ENCODE peak calls at places on chromosomes 5 and 9, in ten cellular contexts. I is transverse colon, D is mammary epithelial cell, B is left ventricle myocardium inferior, N is tibial artery, X is breast epithelium, E is GM12865, A is neural progenitor cell, Q is heart right ventricle, Y is lung. P is an unnamed sample.

GRCh38 chr9:130118841-130119520 is 53.2 kb upstream of the NCS1 start:
- DNase-seq in I (no peak), D (no peak), B (no peak), N (no peak), X (no peak), E (no peak), A (peak), Q (no peak), Y (no peak), P (peak)

GRCh38 chr9:89083626-89084025 is 92.4 kb downstream of the S1PR3 start:
- DNase-seq in I (no peak), D (no peak), B (no peak), N (no peak), X (no peak), E (no peak), A (no peak), Q (no peak), Y (no peak), P (no peak)

GRCh38 chr5:104513194-104513602 is 950.6 kb upstream of the NUDT12 start:
- DNase-seq in I (no peak), D (peak), B (no peak), N (no peak), X (no peak), E (no peak), A (no peak), Q (no peak), Y (no peak), P (peak)

GRCh38 chr5:179536676-179537075 is 13.7 kb upstream of the RUFY1 start:
- DNase-seq in I (no peak), D (no peak), B (no peak), N (no peak), X (no peak), E (no peak), A (no peak), Q (no peak), Y (no peak), P (no peak)

GRCh38 chr9:91809581-91810285 is 140.3 kb downstream of the ROR2 start:
- DNase-seq in I (no peak), D (peak), B (no peak), N (peak), X (no peak), E (no peak), A (no peak), Q (no peak), Y (no peak), P (peak)

GRCh38 chr9:15915711-15916110 is 362.9 kb downstream of the CCDC171 start:
- DNase-seq in I (no peak), D (no peak), B (no peak), N (no peak), X (no peak), E (no peak), A (peak), Q (no peak), Y (no peak), P (peak)

GRCh38 chr5:158435161-158435616 is 576.2 kb upstream of the CLINT1 start:
- DNase-seq in I (no peak), D (peak), B (no peak), N (no peak), X (no peak), E (peak), A (no peak), Q (no peak), Y (no peak), P (no peak)

GRCh38 chr5:116032094-116032517 is at the start of gene ARL14EPL:
- DNase-seq in I (no peak), D (peak), B (peak), N (no peak), X (no peak), E (peak), A (peak), Q (no peak), Y (peak), P (peak)

GRCh38 chr5:3103241-3103855 is 351.9 kb upstream of the IRX2 start:
- DNase-seq in I (no peak), D (no peak), B (no peak), N (no peak), X (no peak), E (no peak), A (peak), Q (no peak), Y (no peak), P (no peak)

GRCh38 chr9:127862075-127863011 is 7.9 kb upstream of the ENG start:
- DNase-seq in I (peak), D (no peak), B (peak), N (peak), X (no peak), E (peak), A (no peak), Q (peak), Y (peak), P (no peak)

GRCh38 chr5:145101246-145101645 is 733.9 kb downstream of the PRELID2 start:
- DNase-seq in I (no peak), D (no peak), B (no peak), N (no peak), X (no peak), E (peak), A (peak), Q (no peak), Y (no peak), P (no peak)

GRCh38 chr9:35116539-35116897 is 856 bp upstream of the ATOSB start:
- DNase-seq in I (no peak), D (no peak), B (no peak), N (no peak), X (no peak), E (no peak), A (no peak), Q (no peak), Y (no peak), P (no peak)

GRCh38 chr9:137277329-137278041 is at the start of gene TOR4A:
- DNase-seq in I (peak), D (no peak), B (peak), N (peak), X (no peak), E (peak), A (peak), Q (peak), Y (peak), P (peak)
- TF ChIP-seq CTCF in I (peak), D (no peak), B (peak), N (no peak), X (no peak), E (no peak), A (no peak), Q (no peak), Y (peak), P (no peak)

DNA sequence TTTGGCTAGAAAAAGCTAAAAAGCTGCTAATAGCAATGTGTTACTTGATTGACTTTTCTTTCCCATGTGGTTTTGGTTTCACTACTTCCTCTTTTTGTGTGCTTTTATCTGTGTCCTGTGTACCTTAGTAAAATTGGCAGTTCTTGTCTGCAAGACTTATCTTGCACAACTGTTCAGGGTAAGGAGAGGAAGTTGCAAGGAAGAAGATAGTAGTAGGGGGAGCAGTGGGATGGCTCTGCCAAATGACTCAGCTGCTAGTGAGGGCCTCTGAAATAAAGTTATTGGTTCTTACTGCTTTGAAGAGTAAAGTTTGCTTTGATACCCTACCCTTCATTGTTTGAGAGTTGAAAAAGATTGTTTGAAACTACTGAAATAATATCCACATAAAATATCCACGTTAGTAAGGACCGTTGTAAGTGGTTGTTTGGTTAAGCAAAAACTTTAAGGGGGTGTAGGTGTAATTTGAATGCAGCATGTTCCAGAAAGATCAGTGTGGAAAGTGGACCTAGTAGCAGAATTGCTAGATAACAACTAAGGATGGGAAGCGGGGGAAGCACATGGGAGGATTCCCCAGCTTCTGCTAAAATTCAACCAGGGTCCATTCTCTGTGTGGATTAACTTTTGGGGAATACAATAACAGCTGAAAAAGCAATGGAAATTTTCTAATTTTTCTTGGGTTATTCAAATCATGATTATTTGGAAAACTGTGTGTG is 123.5 kb downstream of the SCAMP1 start:
- DNase-seq in I (no peak), D (no peak), B (no peak), N (no peak), X (no peak), E (peak), A (no peak), Q (no peak), Y (no peak), P (peak)
- H3K4me3 ChIP-seq in I (no peak), D (no peak), B (no peak), N (no peak), X (no peak), E (no peak), A (no peak), Q (no peak), Y (no peak), P (no peak)

GRCh38 chr9:7236186-7236585 is 478.4 kb downstream of the KDM4C start:
- DNase-seq in I (no peak), D (no peak), B (no peak), N (no peak), X (no peak), E (no peak), A (no peak), Q (no peak), Y (no peak), P (no peak)

GRCh38 chr9:7233516-7233915 is 475.7 kb downstream of the KDM4C start:
- DNase-seq in I (no peak), D (no peak), B (no peak), N (no peak), X (no peak), E (no peak), A (no peak), Q (no peak), Y (no peak), P (no peak)

GRCh38 chr9:7238244-7238637 is 480.5 kb downstream of the KDM4C start:
- DNase-seq in I (no peak), D (no peak), B (no peak), N (no peak), X (no peak), E (no peak), A (no peak), Q (no peak), Y (no peak), P (no peak)

GRCh38 chr9:7237473-7238243 is 479.9 kb downstream of the KDM4C start:
- DNase-seq in I (no peak), D (no peak), B (no peak), N (no peak), X (no peak), E (no peak), A (no peak), Q (no peak), Y (no peak), P (peak)

DNA sequence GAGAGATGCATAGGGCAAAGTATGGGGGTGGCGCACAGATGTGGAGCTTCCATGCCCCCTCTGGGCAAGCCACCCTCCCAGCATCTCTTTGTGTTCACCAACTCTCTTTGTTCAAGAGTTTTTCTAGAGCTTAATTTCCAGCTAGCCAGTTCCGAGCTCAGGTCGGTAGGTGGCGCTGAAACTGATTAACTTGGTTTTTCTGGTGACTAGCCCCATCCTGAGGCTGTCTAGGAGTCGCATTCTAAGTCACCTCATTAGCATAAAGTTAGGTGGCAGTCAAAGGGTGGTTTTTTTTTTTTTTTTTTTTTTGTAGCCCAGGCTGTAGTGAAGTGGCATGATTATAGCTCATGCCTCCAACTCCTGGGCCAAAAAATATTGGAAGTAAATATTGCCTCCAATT is 476.4 kb downstream of the KDM4C start:
- DNase-seq in I (no peak), D (peak), B (no peak), N (no peak), X (no peak), E (peak), A (peak), Q (no peak), Y (no peak), P (peak)
- TF ChIP-seq CTCF in I (no peak), D (peak), B (peak), N (no peak), X (no peak), E (peak), A (peak), Q (no peak), Y (no peak), P (peak)

DNA sequence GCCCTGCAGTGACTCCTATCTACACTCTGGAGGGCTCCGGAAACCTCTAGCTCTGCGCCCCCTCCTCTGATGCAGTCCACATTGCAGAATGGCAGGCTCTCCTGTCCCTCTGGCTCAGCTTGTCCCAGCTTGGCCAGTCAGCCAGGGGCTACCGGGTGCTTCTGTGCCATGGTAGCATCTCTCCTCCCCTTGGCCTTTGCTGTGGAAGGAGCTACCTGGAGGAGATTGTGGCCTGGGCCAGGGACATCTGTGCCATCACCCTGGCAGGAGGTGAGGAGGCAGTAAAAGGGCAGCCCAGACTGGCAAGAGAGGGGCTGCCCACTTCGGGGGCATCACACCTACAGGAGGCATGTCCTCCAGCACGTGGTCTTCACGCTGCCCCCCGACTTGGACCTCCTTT is 38.1 kb upstream of the FCN1 start:
- DNase-seq in I (no peak), D (no peak), B (no peak), N (peak), X (peak), E (no peak), A (no peak), Q (no peak), Y (no peak), P (no peak)
- H3K4me3 ChIP-seq in I (no peak), D (no peak), B (no peak), N (no peak), X (no peak), E (no peak), A (no peak), Q (no peak), Y (no peak), P (no peak)

DNA sequence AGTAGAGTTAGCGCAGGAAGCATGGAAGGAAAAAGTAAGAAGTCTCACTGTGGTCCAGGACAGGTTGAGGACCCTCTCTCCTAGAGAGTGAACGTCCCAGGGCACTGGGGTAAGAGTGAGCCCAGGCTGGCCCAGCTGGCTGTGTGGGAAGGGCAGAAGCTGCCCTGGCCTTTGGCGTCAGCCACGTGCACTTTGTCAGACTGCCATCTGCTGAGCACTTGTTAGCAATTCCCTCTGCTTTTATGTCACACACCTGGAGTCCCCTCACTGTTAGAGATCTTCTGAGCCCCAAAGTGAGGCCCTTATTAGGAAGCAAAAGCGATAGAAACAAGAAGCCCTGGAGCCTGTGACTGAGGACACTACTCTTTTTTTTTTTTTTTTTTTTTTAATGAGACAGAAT is 79.1 kb downstream of the UGCG start:
- DNase-seq in I (peak), D (no peak), B (peak), N (peak), X (no peak), E (peak), A (peak), Q (peak), Y (peak), P (no peak)
- TF ChIP-seq CTCF in I (peak), D (peak), B (peak), N (no peak), X (no peak), E (peak), A (peak), Q (no peak), Y (no peak), P (no peak)

GRCh38 chr9:13444696-13445095 is 165.2 kb upstream of the MPDZ start:
- DNase-seq in I (no peak), D (no peak), B (no peak), N (no peak), X (no peak), E (no peak), A (no peak), Q (no peak), Y (no peak), P (no peak)
- H3K4me3 ChIP-seq in I (no peak), D (peak), B (peak), N (peak), X (peak), E (no peak), A (no peak), Q (no peak), Y (no peak), P (no peak)

P was measured in fibroblast of mammary gland.